ENCODE peak calls at places on chromosome 18, in seven cellular contexts. C, S, Z, V, A, F and D are unnamed samples.

GRCh38 chr18:22283397-22283796 is 114.0 kb downstream of the GATA6 start:
- DNase-seq in C (no peak), S (peak; percentile 57), Z (no peak), V (no peak), A (no peak), F (no peak), D (no peak)

GRCh38 chr18:21444465-21445023 is 156.0 kb downstream of the ESCO1 start:
- DNase-seq in C (peak; percentile 78), S (peak; percentile 78), Z (no peak), V (peak; percentile 43), A (peak; percentile 36), F (peak; percentile 21), D (peak; percentile 71)

GRCh38 chr18:73043231-73044000 is 175.6 kb upstream of the NETO1 start:
- DNase-seq in C (no peak), S (no peak), Z (no peak), V (no peak), A (no peak), F (no peak), D (no peak)

GRCh38 chr18:11851156-11852047 is at the start of gene CHMP1B:
- DNase-seq in C (peak; percentile 98), S (peak; percentile 96), Z (peak; percentile 99), V (peak; percentile 99), A (no peak), F (peak; percentile 99), D (peak; percentile 99)

GRCh38 chr18:55261253-55261652 is 302.0 kb upstream of the CCDC68 start:
- DNase-seq in C (no peak), S (no peak), Z (no peak), V (no peak), A (no peak), F (no peak), D (no peak)

GRCh38 chr18:57249896-57250295 is 102.5 kb upstream of the ST8SIA3 start:
- DNase-seq in C (no peak), S (no peak), Z (no peak), V (no peak), A (no peak), F (no peak), D (no peak)

GRCh38 chr18:40813116-40813515 is 1141.9 kb upstream of the PIK3C3 start:
- DNase-seq in C (no peak), S (peak; percentile 4), Z (no peak), V (no peak), A (no peak), F (no peak), D (no peak)

GRCh38 chr18:55405655-55406373 is 182.2 kb downstream of the TCF4 start:
- DNase-seq in C (peak; percentile 96), S (peak; percentile 95), Z (peak; percentile 81), V (peak; percentile 66), A (no peak), F (peak; percentile 47), D (peak; percentile 90)

GRCh38 chr18:44453505-44453904 is 227.2 kb upstream of the SETBP1 start:
- DNase-seq in C (no peak), S (peak; percentile 16), Z (no peak), V (no peak), A (no peak), F (no peak), D (no peak)

GRCh38 chr18:33596178-33596854 is 18.3 kb downstream of the ASXL3 start:
- DNase-seq in C (peak; percentile 75), S (peak; percentile 81), Z (no peak), V (no peak), A (peak; percentile 79), F (no peak), D (peak; percentile 78)

GRCh38 chr18:74419761-74420160 is 37.3 kb downstream of the DIPK1C start:
- DNase-seq in C (no peak), S (no peak), Z (no peak), V (no peak), A (no peak), F (no peak), D (no peak)

GRCh38 chr18:74420491-74420890 is 36.6 kb downstream of the DIPK1C start:
- DNase-seq in C (no peak), S (no peak), Z (no peak), V (peak; percentile 26), A (no peak), F (no peak), D (no peak)

GRCh38 chr18:74418023-74418422 is 39.1 kb downstream of the DIPK1C start:
- DNase-seq in C (no peak), S (no peak), Z (no peak), V (no peak), A (no peak), F (no peak), D (no peak)

GRCh38 chr18:74425161-74425560 is 31.9 kb downstream of the DIPK1C start:
- DNase-seq in C (no peak), S (no peak), Z (no peak), V (no peak), A (no peak), F (no peak), D (no peak)

DNA sequence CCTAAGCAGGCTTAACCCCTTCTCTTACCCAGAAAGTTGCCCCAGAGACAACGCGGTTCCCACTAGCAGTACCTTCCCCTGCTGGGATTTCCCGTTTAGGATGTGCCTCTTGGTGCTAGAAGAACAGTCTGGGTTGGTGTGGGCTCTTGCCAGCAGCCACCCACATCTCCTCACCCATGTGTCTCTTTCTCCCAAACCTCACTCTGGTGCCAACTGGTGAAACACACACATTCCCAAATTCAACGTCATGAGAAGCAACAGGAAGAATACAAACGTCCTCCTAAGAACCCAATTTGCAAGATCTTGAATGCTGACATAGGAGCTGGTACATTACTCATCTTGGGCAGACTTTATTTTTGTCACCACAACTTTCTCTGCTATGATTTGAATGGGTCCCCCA is 36.2 kb downstream of the DIPK1C start:
- DNase-seq in C (no peak), S (peak; percentile 1), Z (no peak), V (no peak), A (no peak), F (no peak), D (no peak)
- TF ChIP-seq CTCF in C (no peak), S (no peak), Z (no peak), V (no peak), A (no peak), F (no peak), D (no peak)

GRCh38 chr18:51028201-51028805 is 1.7 kb upstream of the SMAD4 start:
- DNase-seq in C (peak; percentile 29), S (peak; percentile 62), Z (no peak), V (no peak), A (no peak), F (peak; percentile 43), D (peak; percentile 20)
- H3K4me3 ChIP-seq in C (no peak overlapping the region), S (no peak overlapping the region), Z (no peak overlapping the region), V (no peak overlapping the region), A (no peak overlapping the region), F (no peak overlapping the region), D (no peak overlapping the region)

GRCh38 chr18:76922107-76922506 is 99.8 kb downstream of the ZNF236 start:
- DNase-seq in C (peak; percentile 73), S (peak; percentile 36), Z (no peak), V (peak; percentile 42), A (peak; percentile 22), F (peak; percentile 59), D (peak; percentile 48)
- TF ChIP-seq CTCF in C (peak; percentile 60), S (peak; percentile 50), Z (peak; percentile 40), V (peak; percentile 40), A (peak; percentile 87), F (peak; percentile 49), D (peak; percentile 56)

GRCh38 chr18:77422974-77423373 is 173.3 kb downstream of the GALR1 start:
- DNase-seq in C (no peak), S (peak; percentile 2), Z (no peak), V (no peak), A (no peak), F (no peak), D (no peak)

GRCh38 chr18:77423468-77423867 is 173.8 kb downstream of the GALR1 start:
- DNase-seq in C (no peak), S (no peak), Z (no peak), V (no peak), A (no peak), F (no peak), D (no peak)
- H3K4me3 ChIP-seq in C (no peak overlapping the region), S (no peak overlapping the region), Z (no peak overlapping the region), V (no peak overlapping the region), A (no peak overlapping the region), F (no peak overlapping the region), D (no peak overlapping the region)

GRCh38 chr18:66393463-66393862 is 210.4 kb downstream of the CDH19 start:
- DNase-seq in C (no peak), S (no peak), Z (no peak), V (no peak), A (no peak), F (no peak), D (no peak)
- TF ChIP-seq CTCF in C (no peak), S (no peak), Z (no peak), V (no peak), A (no peak), F (no peak), D (no peak)

DNA sequence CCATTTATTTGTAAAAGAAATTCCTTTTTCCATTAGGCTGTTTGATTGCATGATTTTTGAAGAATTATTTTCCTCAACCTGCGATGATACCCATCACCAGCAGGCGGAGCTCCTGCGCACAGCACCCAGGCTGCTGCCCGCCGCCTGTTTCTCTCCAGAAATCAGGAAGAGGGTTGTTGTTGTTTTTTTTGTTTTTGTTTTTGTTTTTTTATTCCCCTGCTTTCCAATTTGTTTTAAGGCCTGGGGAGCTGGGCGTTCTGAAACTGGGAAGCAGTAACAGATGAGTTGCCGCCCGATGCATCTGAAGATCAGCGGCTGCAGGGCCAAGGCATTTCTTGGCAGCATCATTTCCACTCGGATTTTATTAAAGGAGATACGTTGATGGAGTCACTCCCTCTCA is 132.1 kb downstream of the MBP start:
- DNase-seq in C (peak; percentile 46), S (peak; percentile 41), Z (peak; percentile 78), V (peak; percentile 62), A (peak; percentile 42), F (peak; percentile 54), D (peak; percentile 27)
- H3K4me3 ChIP-seq in C (no peak overlapping the region), S (peak overlapping the region; percentile 29), Z (peak overlapping the region; percentile 20), V (no peak overlapping the region), A (no peak overlapping the region), F (no peak overlapping the region), D (peak overlapping the region; percentile 41)

GRCh38 chr18:48668466-48669179 is 129.8 kb downstream of the CTIF start:
- DNase-seq in C (no peak), S (no peak), Z (peak; percentile 64), V (no peak), A (no peak), F (no peak), D (no peak)
- TF ChIP-seq CTCF in C (no peak), S (no peak), Z (no peak), V (no peak), A (peak; percentile 12), F (no peak), D (peak; percentile 2)

DNA sequence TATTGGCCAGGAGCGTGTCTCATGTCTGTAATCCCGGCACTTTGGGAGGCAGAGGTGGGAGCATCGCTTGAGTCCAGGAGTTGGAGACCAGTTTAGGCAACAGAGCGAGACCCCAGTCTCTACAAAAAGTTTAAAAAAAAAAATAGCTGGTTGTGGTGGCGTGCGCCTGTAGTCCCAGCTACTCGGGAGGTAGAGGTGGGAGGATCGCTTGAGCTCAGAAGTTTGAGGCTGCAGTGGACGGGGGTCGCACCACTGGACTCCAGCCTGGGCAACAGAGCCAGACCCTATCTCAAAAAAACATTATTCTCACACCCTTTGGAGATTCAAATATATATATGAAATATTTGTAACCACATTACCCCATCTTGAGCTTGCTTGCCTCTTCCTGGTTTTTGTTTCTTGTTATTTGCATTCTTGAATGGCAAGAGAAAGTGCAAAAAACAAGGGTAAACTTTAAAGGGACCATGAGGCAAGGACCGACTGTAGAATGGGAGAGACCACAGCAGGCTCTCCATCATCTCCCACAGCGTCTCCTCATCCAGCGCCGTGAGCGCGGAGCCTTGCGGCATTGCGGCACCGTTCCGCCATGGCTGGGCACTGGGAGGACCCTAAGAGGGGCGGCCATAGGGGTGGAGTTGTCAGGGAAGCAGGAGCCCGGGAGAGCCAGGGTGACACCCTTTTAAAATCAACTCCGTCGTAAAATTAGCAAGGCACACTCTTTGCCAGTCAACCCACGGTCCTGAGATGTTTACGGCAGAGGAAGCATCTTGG is 1.4 kb downstream of the ELP2 start:
- DNase-seq in C (no peak), S (no peak), Z (no peak), V (no peak), A (no peak), F (no peak), D (no peak)
- H3K4me3 ChIP-seq in C (peak overlapping the region; percentile 80), S (peak overlapping the region; percentile 98), Z (peak overlapping the region; percentile 79), V (no peak overlapping the region), A (peak overlapping the region; percentile 98), F (peak overlapping the region; percentile 91), D (peak overlapping the region; percentile 81)